ENCODE peak calls at places on chromosomes 11 and 22, in five cellular contexts. F is fibroblast of pulmonary artery, Y is HL-60, W is prostate gland, V is myocyte. S is an unnamed sample.

GRCh38 chr22:46894081-46894671 is 131.7 kb downstream of the TBC1D22A start:
- DNase-seq in V (peak), Y (no peak), W (no peak), F (no peak), S (no peak)

GRCh38 chr11:65141896-65142494 is 7.7 kb upstream of the SYVN1 start:
- DNase-seq in F (no peak), V (no peak), W (no peak), Y (no peak), S (no peak)

GRCh38 chr11:70240337-70240736 is 30.2 kb upstream of the PPFIA1 start:
- DNase-seq in Y (no peak), W (no peak), F (no peak), V (no peak), S (no peak)

GRCh38 chr11:126638663-126639062 is 283.2 kb downstream of the ST3GAL4 start:
- DNase-seq in W (no peak), V (no peak), Y (no peak), F (no peak), S (no peak)

GRCh38 chr11:117382746-117383145 is 55.1 kb downstream of the CEP164 start:
- DNase-seq in F (no peak), W (no peak), Y (no peak), V (no peak), S (no peak)

GRCh38 chr11:130999992-131000770 is 83.9 kb upstream of the SNX19 start:
- DNase-seq in F (peak), V (peak), W (no peak), Y (no peak), S (peak)

GRCh38 chr11:109772846-109773400 is 320.3 kb upstream of the ZC3H12C start:
- DNase-seq in F (no peak), W (no peak), V (peak), Y (no peak), S (no peak)

GRCh38 chr11:2150206-2150847 is 10.7 kb downstream of the INS start:
- DNase-seq in W (no peak), V (peak), Y (no peak), F (peak), S (peak)

GRCh38 chr11:122617297-122617696 is 38.2 kb upstream of the UBASH3B start:
- DNase-seq in W (no peak), Y (no peak), V (no peak), F (no peak), S (peak)

GRCh38 chr22:49487950-49488349 is 339.7 kb downstream of the BRD1 start:
- DNase-seq in Y (no peak), W (no peak), V (no peak), F (no peak), S (peak)

GRCh38 chr22:24810043-24810749 is 4.2 kb downstream of the SGSM1 start:
- DNase-seq in Y (no peak), W (peak), F (peak), V (no peak), S (no peak)

GRCh38 chr11:46315033-46315738 is 32.1 kb upstream of the DGKZ start:
- DNase-seq in Y (peak), W (peak), F (peak), V (peak), S (peak)

GRCh38 chr11:130796828-130797227 is 119.5 kb downstream of the SNX19 start:
- DNase-seq in W (no peak), Y (no peak), V (no peak), F (no peak), S (no peak)

GRCh38 chr11:65491163-65491465 is 7.7 kb upstream of the MALAT1 start:
- DNase-seq in W (no peak), F (no peak), V (peak), Y (no peak), S (no peak)

GRCh38 chr11:70387564-70387963 is 10.8 kb upstream of the CTTN start:
- DNase-seq in V (no peak), W (no peak), Y (no peak), F (no peak), S (no peak)

GRCh38 chr22:37254867-37255233 is 10.8 kb upstream of the RAC2 start:
- DNase-seq in Y (no peak), W (no peak), V (no peak), F (peak), S (peak)

GRCh38 chr11:76288166-76288978 is 82.1 kb upstream of the WNT11 start:
- DNase-seq in W (no peak), F (no peak), Y (no peak), V (no peak), S (no peak)

GRCh38 chr22:25085930-25086901 is 113.4 kb upstream of the CRYBB3 start:
- DNase-seq in W (no peak), F (peak), V (peak), Y (no peak), S (no peak)

GRCh38 chr11:94739331-94739730 is 28.8 kb upstream of the AMOTL1 start:
- DNase-seq in W (no peak), Y (no peak), F (no peak), V (no peak), S (no peak)

GRCh38 chr22:39714321-39714720 is 143.8 kb downstream of the CACNA1I start:
- DNase-seq in F (no peak), W (no peak), V (no peak), Y (no peak), S (no peak)

GRCh38 chr11:72243567-72244316 is at the start of gene PHOX2A:
- DNase-seq in F (no peak), V (no peak), Y (no peak), W (no peak), S (no peak)

GRCh38 chr22:23305922-23306374 is 125.6 kb downstream of the BCR start:
- DNase-seq in F (peak), V (peak), W (peak), Y (no peak), S (no peak)

GRCh38 chr22:48261706-48262105 is 1499.3 kb downstream of the TBC1D22A start:
- DNase-seq in W (no peak), Y (no peak), F (no peak), V (no peak), S (no peak)

GRCh38 chr22:45270095-45271020 is 14.4 kb upstream of the UPK3A start:
- DNase-seq in V (no peak), Y (no peak), W (no peak), F (no peak), S (no peak)

GRCh38 chr11:130178441-130178971 is 18.9 kb downstream of the ST14 start:
- DNase-seq in W (no peak), Y (no peak), V (peak), F (no peak), S (no peak)

GRCh38 chr11:94762208-94762607 is 5.9 kb upstream of the AMOTL1 start:
- DNase-seq in Y (peak), W (no peak), F (no peak), V (peak), S (peak)

GRCh38 chr22:43174941-43175531 is 11.9 kb downstream of the TTLL12 start:
- DNase-seq in V (no peak), F (no peak), Y (no peak), W (peak), S (no peak)

GRCh38 chr22:47396515-47396914 is 634.1 kb downstream of the TBC1D22A start:
- DNase-seq in W (no peak), Y (no peak), F (no peak), V (no peak), S (no peak)

S was measured in PC-3.